ENCODE peak calls at places on chromosomes 6 and 20, in eight cellular contexts. One of them, this sample, is unnamed.

GRCh38 chr6:64074981-64075380 is 439.4 kb downstream of the PHF3 start:
- DNase-seq in progenitor cell of endocrine pancreas: no peak
- DNase-seq in skeletal muscle cell: no peak
- DNase-seq in NCI-H1092 treated with DMSO at 0.1 percent for 48 hours: no peak
- DNase-seq in lung: no peak
- DNase-seq in NCI-H1694 treated with DMSO at 0.1 percent for 48 hours: no peak
- DNase-seq in GM12892: no peak
- DNase-seq in pons: no peak
- DNase-seq in this sample: no peak

GRCh38 chr6:28985396-28986164 is 19.5 kb downstream of the ZNF311 start:
- DNase-seq in GM12892: no peak
- DNase-seq in pons: peak
- DNase-seq in lung: peak
- DNase-seq in NCI-H1092 treated with DMSO at 0.1 percent for 48 hours: peak
- DNase-seq in NCI-H1694 treated with DMSO at 0.1 percent for 48 hours: peak
- DNase-seq in progenitor cell of endocrine pancreas: peak
- DNase-seq in skeletal muscle cell: peak
- DNase-seq in this sample: peak

GRCh38 chr20:21739161-21739560 is 33.7 kb downstream of the PAX1 start:
- DNase-seq in lung: no peak
- DNase-seq in GM12892: no peak
- DNase-seq in pons: no peak
- DNase-seq in NCI-H1694 treated with DMSO at 0.1 percent for 48 hours: no peak
- DNase-seq in NCI-H1092 treated with DMSO at 0.1 percent for 48 hours: no peak
- DNase-seq in skeletal muscle cell: no peak
- DNase-seq in progenitor cell of endocrine pancreas: no peak
- DNase-seq in this sample: no peak

GRCh38 chr6:85537055-85537494 is 56.6 kb downstream of the SNX14 start:
- DNase-seq in NCI-H1092 treated with DMSO at 0.1 percent for 48 hours: peak
- DNase-seq in skeletal muscle cell: no peak
- DNase-seq in pons: no peak
- DNase-seq in GM12892: no peak
- DNase-seq in lung: no peak
- DNase-seq in progenitor cell of endocrine pancreas: no peak
- DNase-seq in NCI-H1694 treated with DMSO at 0.1 percent for 48 hours: peak
- DNase-seq in this sample: peak

GRCh38 chr6:57423468-57423867 is 106.0 kb downstream of the PRIM2 start:
- DNase-seq in NCI-H1694 treated with DMSO at 0.1 percent for 48 hours: no peak
- DNase-seq in lung: no peak
- DNase-seq in GM12892: no peak
- DNase-seq in NCI-H1092 treated with DMSO at 0.1 percent for 48 hours: no peak
- DNase-seq in progenitor cell of endocrine pancreas: no peak
- DNase-seq in pons: no peak
- DNase-seq in skeletal muscle cell: no peak
- DNase-seq in this sample: no peak

GRCh38 chr20:24948939-24949679 is at the start of gene CST7:
- DNase-seq in progenitor cell of endocrine pancreas: no peak
- DNase-seq in NCI-H1694 treated with DMSO at 0.1 percent for 48 hours: no peak
- DNase-seq in pons: no peak
- DNase-seq in lung: peak
- DNase-seq in skeletal muscle cell: no peak
- DNase-seq in GM12892: no peak
- DNase-seq in NCI-H1092 treated with DMSO at 0.1 percent for 48 hours: no peak
- DNase-seq in this sample: no peak

GRCh38 chr20:20713244-20713765 is 861 bp upstream of the RALGAPA2 start:
- DNase-seq in NCI-H1092 treated with DMSO at 0.1 percent for 48 hours: no peak
- DNase-seq in progenitor cell of endocrine pancreas: no peak
- DNase-seq in pons: peak
- DNase-seq in GM12892: no peak
- DNase-seq in lung: no peak
- DNase-seq in skeletal muscle cell: no peak
- DNase-seq in NCI-H1694 treated with DMSO at 0.1 percent for 48 hours: no peak
- DNase-seq in this sample: no peak

GRCh38 chr6:44058617-44059358 is 68.5 kb downstream of the MRPL14 start:
- DNase-seq in GM12892: peak
- DNase-seq in lung: peak
- DNase-seq in NCI-H1694 treated with DMSO at 0.1 percent for 48 hours: no peak
- DNase-seq in NCI-H1092 treated with DMSO at 0.1 percent for 48 hours: no peak
- DNase-seq in pons: peak
- DNase-seq in progenitor cell of endocrine pancreas: no peak
- DNase-seq in skeletal muscle cell: peak
- DNase-seq in this sample: peak

GRCh38 chr20:54585222-54585621 is 109.8 kb downstream of the DOK5 start:
- DNase-seq in NCI-H1092 treated with DMSO at 0.1 percent for 48 hours: no peak
- DNase-seq in lung: no peak
- DNase-seq in pons: no peak
- DNase-seq in GM12892: no peak
- DNase-seq in NCI-H1694 treated with DMSO at 0.1 percent for 48 hours: no peak
- DNase-seq in skeletal muscle cell: no peak
- DNase-seq in progenitor cell of endocrine pancreas: no peak
- DNase-seq in this sample: no peak

GRCh38 chr6:157492249-157492648 is 111.3 kb downstream of the ZDHHC14 start:
- DNase-seq in lung: no peak
- DNase-seq in GM12892: no peak
- DNase-seq in pons: no peak
- DNase-seq in skeletal muscle cell: no peak
- DNase-seq in NCI-H1092 treated with DMSO at 0.1 percent for 48 hours: no peak
- DNase-seq in NCI-H1694 treated with DMSO at 0.1 percent for 48 hours: no peak
- DNase-seq in progenitor cell of endocrine pancreas: no peak
- DNase-seq in this sample: no peak

GRCh38 chr6:79307321-79308036 is 73.0 kb upstream of the HMGN3 start:
- DNase-seq in NCI-H1092 treated with DMSO at 0.1 percent for 48 hours: no peak
- DNase-seq in lung: no peak
- DNase-seq in NCI-H1694 treated with DMSO at 0.1 percent for 48 hours: no peak
- DNase-seq in GM12892: no peak
- DNase-seq in progenitor cell of endocrine pancreas: no peak
- DNase-seq in skeletal muscle cell: no peak
- DNase-seq in pons: no peak
- DNase-seq in this sample: no peak

GRCh38 chr6:148138478-148138877 is 204.2 kb upstream of the SASH1 start:
- DNase-seq in NCI-H1092 treated with DMSO at 0.1 percent for 48 hours: no peak
- DNase-seq in lung: no peak
- DNase-seq in progenitor cell of endocrine pancreas: no peak
- DNase-seq in pons: no peak
- DNase-seq in NCI-H1694 treated with DMSO at 0.1 percent for 48 hours: no peak
- DNase-seq in skeletal muscle cell: no peak
- DNase-seq in GM12892: no peak
- DNase-seq in this sample: no peak

GRCh38 chr6:31896856-31897611 is 464 bp downstream of the EHMT2 start:
- DNase-seq in NCI-H1092 treated with DMSO at 0.1 percent for 48 hours: peak
- DNase-seq in progenitor cell of endocrine pancreas: no peak
- DNase-seq in skeletal muscle cell: no peak
- DNase-seq in GM12892: no peak
- DNase-seq in NCI-H1694 treated with DMSO at 0.1 percent for 48 hours: no peak
- DNase-seq in pons: no peak
- DNase-seq in lung: no peak
- DNase-seq in this sample: no peak

GRCh38 chr20:56778765-56779195 is 149.7 kb downstream of the TFAP2C start:
- DNase-seq in pons: no peak
- DNase-seq in GM12892: no peak
- DNase-seq in NCI-H1092 treated with DMSO at 0.1 percent for 48 hours: no peak
- DNase-seq in NCI-H1694 treated with DMSO at 0.1 percent for 48 hours: no peak
- DNase-seq in skeletal muscle cell: no peak
- DNase-seq in progenitor cell of endocrine pancreas: no peak
- DNase-seq in lung: no peak
- DNase-seq in this sample: no peak